ENCODE peak calls at places on chromosome 5, in eight cellular contexts. Q is astrocyte of the cerebellum, S is RWPE1, U is mesothelial cell of epicardium, R is A549, N is kidney, E is Calu3, M is heart left ventricle. F is an unnamed sample.

GRCh38 chr5:84816160-84816559 is 431.5 kb upstream of the EDIL3 start:
- DNase-seq in Q (no peak), S (no peak), U (no peak), R (no peak), N (no peak), E (no peak), M (no peak), F (no peak)

GRCh38 chr5:173881811-173882575 is 6.2 kb upstream of the CPEB4 start:
- DNase-seq in Q (no peak), S (peak), U (no peak), R (no peak), N (no peak), E (no peak), M (no peak), F (no peak)

GRCh38 chr5:67732471-67732870 is 483.1 kb upstream of the PIK3R1 start:
- DNase-seq in Q (no peak), S (no peak), U (no peak), R (no peak), N (no peak), E (no peak), M (no peak), F (no peak)

GRCh38 chr5:35066260-35066795 is 18.6 kb upstream of the AGXT2 start:
- DNase-seq in Q (no peak), S (no peak), U (no peak), R (no peak), N (no peak), E (no peak), M (no peak), F (no peak)

GRCh38 chr5:154370119-154370518 is 75.7 kb upstream of the SAP30L start:
- DNase-seq in Q (no peak), S (no peak), U (no peak), R (no peak), N (no peak), E (no peak), M (no peak), F (no peak)

GRCh38 chr5:54757541-54757940 is 227.9 kb downstream of the ESM1 start:
- DNase-seq in Q (no peak), S (no peak), U (no peak), R (no peak), N (no peak), E (no peak), M (no peak), F (no peak)

GRCh38 chr5:29897916-29898315 is 1295.6 kb upstream of the CDH6 start:
- DNase-seq in Q (no peak), S (no peak), U (no peak), R (no peak), N (no peak), E (no peak), M (no peak), F (no peak)

GRCh38 chr5:151520294-151520693 is 70.8 kb downstream of the FAT2 start:
- DNase-seq in Q (no peak), S (no peak), U (no peak), R (no peak), N (no peak), E (no peak), M (no peak), F (no peak)

GRCh38 chr5:169273451-169273850 is 27.5 kb downstream of the SLIT3 start:
- DNase-seq in Q (no peak), S (no peak), U (no peak), R (no peak), N (no peak), E (no peak), M (no peak), F (no peak)

GRCh38 chr5:45779874-45780671 is 83.9 kb upstream of the HCN1 start:
- DNase-seq in Q (no peak), S (no peak), U (no peak), R (no peak), N (no peak), E (no peak), M (no peak), F (no peak)

GRCh38 chr5:103369125-103370120 is 110.9 kb downstream of the MACIR start:
- DNase-seq in Q (no peak), S (no peak), U (no peak), R (no peak), N (no peak), E (no peak), M (no peak), F (no peak)

GRCh38 chr5:154962494-154962893 is 21.6 kb downstream of the MRPL22 start:
- DNase-seq in Q (no peak), S (peak), U (no peak), R (no peak), N (no peak), E (no peak), M (no peak), F (no peak)

GRCh38 chr5:143601917-143602333 is 198.4 kb upstream of the NR3C1 start:
- DNase-seq in Q (no peak), S (no peak), U (no peak), R (no peak), N (no peak), E (no peak), M (no peak), F (no peak)

GRCh38 chr5:96236831-96237230 is 196.2 kb downstream of the PCSK1 start:
- DNase-seq in Q (no peak), S (no peak), U (no peak), R (no peak), N (no peak), E (no peak), M (no peak), F (no peak)

GRCh38 chr5:35365756-35366155 is 135.5 kb upstream of the PRLR start:
- DNase-seq in Q (no peak), S (no peak), U (no peak), R (no peak), N (no peak), E (no peak), M (no peak), F (no peak)

GRCh38 chr5:36792560-36793180 is 83.9 kb upstream of the NIPBL start:
- DNase-seq in Q (no peak), S (no peak), U (no peak), R (no peak), N (no peak), E (no peak), M (no peak), F (no peak)

GRCh38 chr5:149799119-149799623 is 69.1 kb downstream of the PPARGC1B start:
- DNase-seq in Q (peak), S (peak), U (no peak), R (peak), N (no peak), E (no peak), M (no peak), F (no peak)

GRCh38 chr5:97182571-97183099 is 412 bp downstream of the RIOK2 start:
- DNase-seq in Q (no peak), S (peak), U (no peak), R (no peak), N (no peak), E (no peak), M (no peak), F (no peak)

GRCh38 chr5:142141463-142141862 is 32.9 kb downstream of the NDFIP1 start:
- DNase-seq in Q (no peak), S (no peak), U (no peak), R (no peak), N (no peak), E (no peak), M (no peak), F (no peak)

GRCh38 chr5:18380729-18381362 is 746.6 kb downstream of the TAF11L14 start:
- DNase-seq in Q (no peak), S (no peak), U (no peak), R (no peak), N (no peak), E (no peak), M (no peak), F (no peak)

GRCh38 chr5:139717221-139717620 is 69.1 kb downstream of the CXXC5 start:
- DNase-seq in Q (no peak), S (no peak), U (no peak), R (no peak), N (no peak), E (no peak), M (no peak), F (no peak)

GRCh38 chr5:122656107-122656506 is 118.8 kb upstream of the SNX2 start:
- DNase-seq in Q (no peak), S (no peak), U (no peak), R (no peak), N (no peak), E (no peak), M (no peak), F (no peak)

GRCh38 chr5:10291736-10292135 is 16.0 kb downstream of the CMBL start:
- DNase-seq in Q (no peak), S (no peak), U (no peak), R (no peak), N (no peak), E (no peak), M (no peak), F (no peak)

GRCh38 chr5:125486634-125487033 is 740.2 kb upstream of the ZNF608 start:
- DNase-seq in Q (peak), S (peak), U (no peak), R (no peak), N (no peak), E (no peak), M (no peak), F (no peak)

GRCh38 chr5:173689713-173690360 is 73.4 kb upstream of the BOD1 start:
- DNase-seq in Q (no peak), S (no peak), U (no peak), R (peak), N (no peak), E (peak), M (no peak), F (no peak)

GRCh38 chr5:41856644-41857491 is 13.4 kb downstream of the OXCT1 start:
- DNase-seq in Q (peak), S (peak), U (peak), R (peak), N (no peak), E (peak), M (no peak), F (peak)

GRCh38 chr5:415928-416635 is 26.9 kb upstream of the EXOC3 start:
- DNase-seq in Q (no peak), S (no peak), U (no peak), R (no peak), N (peak), E (no peak), M (peak), F (peak)

GRCh38 chr5:172502969-172503368 is 48.6 kb upstream of the SH3PXD2B start:
- DNase-seq in Q (no peak), S (peak), U (peak), R (peak), N (no peak), E (no peak), M (no peak), F (no peak)

GRCh38 chr5:102289251-102289899 is 6.7 kb downstream of the SLCO4C1 start:
- DNase-seq in Q (no peak), S (no peak), U (no peak), R (no peak), N (no peak), E (no peak), M (no peak), F (no peak)

GRCh38 chr5:52831776-52832511 is 44.2 kb downstream of the ITGA1 start:
- DNase-seq in Q (no peak), S (no peak), U (no peak), R (no peak), N (no peak), E (no peak), M (no peak), F (no peak)

GRCh38 chr5:1293997-1294838 is 650 bp downstream of the TERT start:
- DNase-seq in Q (no peak), S (no peak), U (peak), R (no peak), N (peak), E (no peak), M (peak), F (no peak)

GRCh38 chr5:189976-190365 is 1.3 kb upstream of the LRRC14B start:
- DNase-seq in Q (no peak), S (no peak), U (no peak), R (no peak), N (no peak), E (no peak), M (no peak), F (no peak)

GRCh38 chr5:13498279-13498678 is 446.2 kb downstream of the DNAH5 start:
- DNase-seq in Q (no peak), S (no peak), U (no peak), R (no peak), N (no peak), E (no peak), M (no peak), F (no peak)

GRCh38 chr5:66717455-66718373 is 121.5 kb downstream of the MAST4 start:
- DNase-seq in Q (no peak), S (no peak), U (no peak), R (no peak), N (no peak), E (no peak), M (no peak), F (no peak)

DNA sequence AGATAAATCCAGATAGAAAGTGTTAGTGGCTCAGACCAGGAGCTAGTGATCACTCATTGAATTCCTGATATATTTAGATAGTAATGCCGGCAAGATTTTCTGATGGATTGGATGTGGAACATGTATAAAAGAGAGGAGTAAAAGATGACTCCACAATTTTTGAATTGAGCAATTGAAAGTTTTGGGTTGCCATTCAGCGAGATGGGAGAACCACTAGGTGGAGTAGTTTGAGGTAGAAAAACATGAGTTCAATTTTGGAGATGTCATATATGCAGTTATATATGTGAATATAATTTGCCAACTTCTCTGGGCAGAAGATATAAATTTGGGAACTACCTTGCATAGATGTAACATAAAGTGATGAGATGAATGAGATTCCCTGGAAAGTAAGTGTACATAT is 502.5 kb upstream of the SEMA6A start:
- DNase-seq in Q (no peak), S (no peak), U (no peak), R (no peak), N (no peak), E (no peak), M (no peak), F (no peak)
- TF ChIP-seq CTCF in Q (peak), S (peak), U (peak), R (peak), N (no peak), E (peak), M (peak), F (peak)

DNA sequence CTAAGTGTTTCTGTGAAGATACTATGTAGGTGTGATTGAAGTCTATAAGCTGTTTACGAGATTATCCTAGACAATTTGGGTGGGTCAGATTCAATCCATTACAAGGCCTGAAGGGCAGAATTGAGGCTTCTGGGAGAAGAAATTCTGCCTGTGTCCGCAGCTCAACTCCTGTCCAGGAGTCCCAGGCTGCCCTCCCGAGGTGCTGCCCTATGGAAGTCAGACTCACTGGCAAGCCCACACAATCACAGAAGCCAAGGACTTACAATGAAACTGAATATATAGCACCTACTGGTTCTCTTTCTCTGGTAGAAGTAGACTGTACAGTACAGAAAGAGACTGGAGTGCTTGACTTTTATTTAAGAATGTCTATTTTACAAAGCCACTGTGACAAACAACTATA is 74.5 kb downstream of the EPB41L4A start:
- DNase-seq in Q (no peak), S (no peak), U (no peak), R (no peak), N (no peak), E (no peak), M (no peak), F (no peak)
- TF ChIP-seq CTCF in Q (no peak), S (no peak), U (no peak), R (no peak), N (no peak), E (no peak), M (no peak), F (no peak)

DNA sequence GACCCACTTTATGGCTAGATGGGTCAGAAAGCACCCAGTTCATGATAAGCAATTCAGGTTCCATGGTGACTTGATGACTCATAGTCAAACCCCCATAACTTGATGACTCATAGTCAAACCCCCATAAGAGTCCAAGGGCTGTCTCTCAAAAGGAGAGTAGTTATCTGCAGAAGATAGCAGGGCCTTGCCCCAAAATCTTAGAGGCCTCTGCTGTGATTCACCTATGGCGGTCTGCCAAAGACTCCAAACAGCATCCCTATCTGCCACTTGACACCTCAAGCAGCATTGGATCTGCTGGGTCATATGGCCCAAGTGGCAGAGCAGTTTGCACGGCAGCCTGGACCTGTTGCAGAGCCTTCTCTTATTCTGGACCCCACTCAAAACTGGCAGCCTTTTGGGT is 395.2 kb upstream of the KIF2A start:
- DNase-seq in Q (no peak), S (no peak), U (no peak), R (no peak), N (no peak), E (no peak), M (no peak), F (no peak)
- TF ChIP-seq CTCF in Q (no peak), S (no peak), U (no peak), R (no peak), N (no peak), E (no peak), M (no peak), F (no peak)

DNA sequence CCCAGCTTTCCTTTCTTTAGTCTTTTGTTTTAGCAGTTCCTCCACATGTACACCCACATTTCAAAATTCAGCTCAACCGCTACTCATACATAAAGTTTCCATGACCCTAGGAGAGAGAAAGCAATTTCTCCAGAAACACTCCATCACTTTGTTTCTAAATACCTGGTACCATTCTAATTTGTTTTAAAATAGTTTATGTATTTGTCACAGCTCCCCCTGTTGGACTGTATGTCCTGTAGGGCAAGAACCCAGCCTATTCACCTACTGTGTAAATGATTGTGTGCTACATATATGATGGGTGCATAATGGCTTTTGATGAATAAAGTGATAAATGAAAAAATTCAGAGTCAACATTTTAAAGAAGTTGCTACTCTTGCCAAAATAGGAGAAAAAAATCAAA is 139.1 kb downstream of the COX7C start:
- DNase-seq in Q (no peak), S (no peak), U (no peak), R (no peak), N (no peak), E (no peak), M (no peak), F (no peak)
- TF ChIP-seq CTCF in Q (peak), S (no peak), U (no peak), R (no peak), N (no peak), E (no peak), M (no peak), F (peak)

GRCh38 chr5:131637694-131638093 is 2.7 kb upstream of the RAPGEF6 start:
- DNase-seq in Q (no peak), S (no peak), U (no peak), R (no peak), N (no peak), E (no peak), M (no peak), F (no peak)

GRCh38 chr5:131634996-131635754 is at the start of gene RAPGEF6:
- DNase-seq in Q (peak), S (peak), U (peak), R (peak), N (peak), E (peak), M (peak), F (peak)

GRCh38 chr5:131635755-131636479 is 888 bp upstream of the RAPGEF6 start:
- DNase-seq in Q (no peak), S (no peak), U (peak), R (peak), N (peak), E (no peak), M (peak), F (peak)

GRCh38 chr5:131633830-131634229 is 1.2 kb downstream of the RAPGEF6 start:
- DNase-seq in Q (no peak), S (no peak), U (no peak), R (no peak), N (no peak), E (no peak), M (no peak), F (no peak)

DNA sequence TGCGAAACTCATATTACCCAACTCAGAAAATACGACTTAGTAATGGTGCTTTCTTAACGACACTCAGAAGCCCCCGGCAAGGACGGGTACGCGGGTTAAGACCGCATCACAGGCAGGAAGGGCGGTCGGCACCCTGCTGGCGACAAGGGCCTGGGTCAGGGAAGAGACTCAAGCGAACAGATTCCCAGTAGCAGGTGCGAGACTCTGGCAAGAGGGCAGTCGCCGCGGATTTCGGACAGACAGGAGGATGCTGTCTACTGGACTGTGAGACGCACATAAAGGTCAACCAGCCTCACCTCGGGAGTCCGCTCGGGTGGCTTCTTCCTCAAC is 398 bp downstream of the RAPGEF6 start:
- DNase-seq in Q (no peak), S (peak), U (peak), R (peak), N (no peak), E (peak), M (no peak), F (peak)
- TF ChIP-seq CTCF in Q (no peak), S (no peak), U (no peak), R (no peak), N (no peak), E (no peak), M (no peak), F (peak)

GRCh38 chr5:168135897-168136296 is 155.5 kb upstream of the WWC1 start:
- DNase-seq in Q (no peak), S (no peak), U (no peak), R (no peak), N (no peak), E (no peak), M (no peak), F (no peak)
- TF ChIP-seq CTCF in Q (no peak), S (no peak), U (no peak), R (no peak), N (no peak), E (no peak), M (no peak), F (no peak)

F was measured in neural crest cell.